ENCODE peak calls at places on chromosomes 13 and 19, in five cellular contexts. W, R, A, P and E are unnamed samples.

GRCh38 chr19:33394006-33394722 is 20.7 kb downstream of the CEBPG start:
- DNase-seq in W (peak), R (no peak), A (no peak), P (no peak), E (peak)

GRCh38 chr13:50387124-50387581 is 371.9 kb downstream of the KCNRG start:
- DNase-seq in W (no peak), R (peak), A (peak), P (no peak), E (no peak)

GRCh38 chr19:38211206-38211605 is 12.8 kb downstream of the DPF1 start:
- DNase-seq in W (no peak), R (no peak), A (peak), P (no peak), E (no peak)

GRCh38 chr13:30235206-30235605 is 72.1 kb downstream of the KATNAL1 start:
- DNase-seq in W (no peak), R (no peak), A (no peak), P (no peak), E (no peak)

GRCh38 chr19:48752511-48753365 is at the start of gene FUT1:
- DNase-seq in W (peak), R (peak), A (peak), P (peak), E (no peak)

GRCh38 chr19:18108897-18109296 is 11.3 kb downstream of the MAST3 start:
- DNase-seq in W (no peak), R (peak), A (no peak), P (no peak), E (no peak)

GRCh38 chr19:46513461-46514236 is 18.0 kb upstream of the PNMA8B start:
- DNase-seq in W (peak), R (peak), A (peak), P (peak), E (peak)

GRCh38 chr19:17405250-17406038 is at the start of gene BST2:
- DNase-seq in W (no peak), R (peak), A (no peak), P (no peak), E (no peak)

GRCh38 chr19:11576186-11576585 is 1.3 kb downstream of the ACP5 start:
- DNase-seq in W (no peak), R (no peak), A (no peak), P (no peak), E (no peak)

GRCh38 chr13:52924241-52925148 is 76.1 kb upstream of the PCDH8 start:
- DNase-seq in W (no peak), R (no peak), A (no peak), P (no peak), E (no peak)

GRCh38 chr19:50311723-50312635 is 17.2 kb downstream of the KCNC3 start:
- DNase-seq in W (peak), R (no peak), A (peak), P (no peak), E (no peak)

GRCh38 chr13:36370108-36370429 is 23.9 kb upstream of the SPART start:
- DNase-seq in W (no peak), R (no peak), A (no peak), P (no peak), E (no peak)

GRCh38 chr13:45889582-45890243 is 38.2 kb upstream of the SIAH3 start:
- DNase-seq in W (no peak), R (no peak), A (no peak), P (no peak), E (no peak)

GRCh38 chr13:42885325-42885724 is 103.9 kb downstream of the FAM216B start:
- DNase-seq in W (no peak), R (no peak), A (no peak), P (no peak), E (no peak)

GRCh38 chr13:28636078-28636477 is 22.9 kb upstream of the POMP start:
- DNase-seq in W (no peak), R (no peak), A (no peak), P (no peak), E (peak)

GRCh38 chr13:113491418-113491883 is 940 bp upstream of the DCUN1D2 start:
- DNase-seq in W (no peak), R (peak), A (peak), P (peak), E (no peak)

GRCh38 chr19:45901432-45901903 is 945 bp downstream of the MYPOP start:
- DNase-seq in W (no peak), R (peak), A (peak), P (no peak), E (no peak)

GRCh38 chr19:13839193-13839937 is 37.6 kb upstream of the NANOS3 start:
- DNase-seq in W (no peak), R (peak), A (peak), P (no peak), E (no peak)

GRCh38 chr19:14138576-14139265 is 2.3 kb upstream of the ASF1B start:
- DNase-seq in W (no peak), R (no peak), A (no peak), P (no peak), E (no peak)

GRCh38 chr19:18057557-18057956 is 29.2 kb downstream of the IL12RB1 start:
- DNase-seq in W (no peak), R (peak), A (no peak), P (no peak), E (no peak)

GRCh38 chr19:6103217-6103644 is 7.1 kb downstream of the RFX2 start:
- DNase-seq in W (no peak), R (no peak), A (no peak), P (no peak), E (peak)

GRCh38 chr19:42471554-42472249 is 29.0 kb upstream of the CXCL17 start:
- DNase-seq in W (no peak), R (peak), A (no peak), P (no peak), E (no peak)

GRCh38 chr13:40120781-40121180 is 465.3 kb downstream of the COG6 start:
- DNase-seq in W (no peak), R (no peak), A (no peak), P (no peak), E (no peak)

GRCh38 chr13:31978021-31978420 is 53.6 kb upstream of the FRY start:
- DNase-seq in W (no peak), R (no peak), A (no peak), P (no peak), E (no peak)

GRCh38 chr19:29509456-29509855 is 16.3 kb upstream of the VSTM2B start:
- DNase-seq in W (no peak), R (no peak), A (no peak), P (no peak), E (no peak)

GRCh38 chr13:37127706-37128241 is 22.3 kb upstream of the CSNK1A1L start:
- DNase-seq in W (no peak), R (no peak), A (no peak), P (no peak), E (peak)

GRCh38 chr19:56927294-56927693 is 86.8 kb upstream of the PEG3 start:
- DNase-seq in W (no peak), R (no peak), A (no peak), P (no peak), E (no peak)

GRCh38 chr13:111866731-111867245 is 200.2 kb upstream of the SOX1 start:
- DNase-seq in W (no peak), R (no peak), A (no peak), P (no peak), E (no peak)

GRCh38 chr13:44561352-44561751 is 14.8 kb downstream of the TSC22D1 start:
- DNase-seq in W (no peak), R (no peak), A (no peak), P (no peak), E (no peak)
- TF ChIP-seq CTCF in W (no peak), R (no peak), A (no peak), P (no peak), E (no peak)

DNA sequence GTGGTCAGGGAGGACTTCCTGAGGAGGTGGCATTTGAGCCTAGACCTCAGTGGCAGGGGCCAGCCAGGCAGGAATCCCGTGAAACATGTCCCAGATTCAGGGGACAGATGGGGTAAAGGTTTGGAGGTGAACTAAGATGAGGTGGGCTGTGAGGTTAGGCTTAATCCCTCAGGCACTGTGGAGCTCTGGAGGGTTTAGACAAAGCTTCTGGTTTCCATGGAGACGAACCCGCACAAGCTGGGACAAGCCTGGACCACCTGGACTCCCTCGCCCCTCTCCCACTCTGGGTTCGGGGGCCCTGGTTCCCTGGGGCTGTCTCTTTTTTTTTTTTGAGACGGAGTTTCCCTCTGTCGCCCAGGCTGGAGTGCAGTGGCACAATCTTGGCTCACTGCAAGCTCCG is 15.7 kb downstream of the TJP3 start:
- DNase-seq in W (no peak), R (no peak), A (no peak), P (no peak), E (no peak)
- TF ChIP-seq CTCF in W (no peak), R (no peak), A (no peak), P (no peak), E (no peak)

GRCh38 chr19:28217064-28217463 is 995.9 kb downstream of the UQCRFS1 start:
- DNase-seq in W (no peak), R (no peak), A (peak), P (no peak), E (no peak)

GRCh38 chr19:28208745-28209144 is 1004.2 kb downstream of the UQCRFS1 start:
- DNase-seq in W (no peak), R (no peak), A (no peak), P (no peak), E (no peak)

GRCh38 chr19:28218728-28219127 is 994.2 kb downstream of the UQCRFS1 start:
- DNase-seq in W (no peak), R (no peak), A (no peak), P (no peak), E (no peak)

DNA sequence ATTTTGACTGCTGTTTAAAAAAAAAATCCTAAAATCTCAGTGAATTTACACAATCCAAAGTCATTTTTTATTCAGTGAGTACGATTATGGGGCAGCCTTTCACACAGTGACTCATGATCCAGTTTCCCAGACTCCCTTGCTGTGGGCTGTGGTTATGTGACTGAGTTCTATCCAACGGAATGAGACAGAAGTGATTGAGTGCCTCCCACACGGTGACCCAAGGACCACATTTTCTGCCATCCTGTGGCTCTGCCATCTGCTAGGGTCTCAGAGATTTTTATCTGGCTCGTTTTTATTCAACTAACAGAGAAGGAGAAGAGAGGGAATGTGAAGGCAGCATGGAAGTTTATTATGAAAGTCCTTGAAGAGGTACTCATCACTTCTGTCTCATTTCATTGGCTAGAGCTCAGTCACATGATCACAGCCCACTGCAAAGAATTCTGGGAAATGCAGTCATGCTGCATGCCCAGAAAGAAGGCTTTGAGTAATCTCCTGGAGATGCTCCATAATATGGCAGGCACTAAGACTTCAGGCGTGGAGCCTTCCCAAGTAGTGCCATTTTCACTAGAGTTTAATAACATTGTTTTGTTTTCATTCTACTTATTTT is 999.4 kb downstream of the UQCRFS1 start:
- DNase-seq in W (no peak), R (no peak), A (no peak), P (no peak), E (no peak)
- TF ChIP-seq CTCF in W (no peak), R (no peak), A (no peak), P (no peak), E (no peak)

DNA sequence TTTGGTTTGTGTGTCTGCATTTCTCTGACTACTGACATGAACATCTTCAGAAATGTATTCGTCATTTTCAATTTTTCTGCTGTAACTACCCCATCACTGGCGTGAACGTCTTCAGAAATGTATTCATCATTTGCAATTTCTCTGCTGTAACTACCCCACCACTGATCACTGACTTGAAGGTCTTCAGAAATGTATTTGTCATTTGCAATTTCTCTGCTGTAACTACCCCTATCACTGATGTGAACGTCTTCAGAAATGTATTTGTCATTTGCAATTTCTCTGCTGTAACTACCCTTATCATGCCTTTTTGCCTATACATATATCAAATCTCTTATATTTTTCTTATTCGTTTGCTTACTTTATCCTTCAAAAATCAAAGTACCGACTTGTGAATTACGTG is 274.0 kb downstream of the EFNB2 start:
- DNase-seq in W (no peak), R (no peak), A (no peak), P (no peak), E (no peak)
- TF ChIP-seq CTCF in W (no peak), R (no peak), A (no peak), P (no peak), E (no peak)

DNA sequence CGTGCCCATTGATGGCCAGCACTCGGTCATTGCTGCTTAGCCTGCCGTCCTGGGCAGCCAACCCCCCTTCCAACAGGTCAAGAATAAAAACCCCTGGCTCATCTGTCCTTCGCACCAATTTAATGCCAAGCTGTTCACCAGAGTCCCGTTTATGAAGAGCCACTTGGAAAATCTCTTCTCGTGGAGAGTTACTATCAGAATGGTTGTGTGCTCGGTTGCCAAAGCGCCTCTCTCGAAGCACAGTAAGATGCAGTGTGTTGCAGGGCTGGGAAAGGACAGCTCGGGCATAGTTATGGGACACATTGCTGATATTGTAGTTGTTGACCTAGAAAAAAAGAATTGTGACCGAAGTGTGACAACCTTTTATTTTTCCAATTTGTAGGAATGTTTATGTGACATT is 57.9 kb downstream of the LNX2 start:
- DNase-seq in W (no peak), R (no peak), A (no peak), P (no peak), E (no peak)
- TF ChIP-seq CTCF in W (no peak), R (no peak), A (no peak), P (no peak), E (no peak)

GRCh38 chr13:81048026-81048461 is 707.1 kb upstream of the SPRY2 start:
- DNase-seq in W (no peak), R (no peak), A (no peak), P (no peak), E (no peak)

GRCh38 chr13:81051873-81052272 is 710.9 kb upstream of the SPRY2 start:
- DNase-seq in W (no peak), R (no peak), A (no peak), P (no peak), E (no peak)
- TF ChIP-seq CTCF in W (no peak), R (no peak), A (no peak), P (no peak), E (no peak)

DNA sequence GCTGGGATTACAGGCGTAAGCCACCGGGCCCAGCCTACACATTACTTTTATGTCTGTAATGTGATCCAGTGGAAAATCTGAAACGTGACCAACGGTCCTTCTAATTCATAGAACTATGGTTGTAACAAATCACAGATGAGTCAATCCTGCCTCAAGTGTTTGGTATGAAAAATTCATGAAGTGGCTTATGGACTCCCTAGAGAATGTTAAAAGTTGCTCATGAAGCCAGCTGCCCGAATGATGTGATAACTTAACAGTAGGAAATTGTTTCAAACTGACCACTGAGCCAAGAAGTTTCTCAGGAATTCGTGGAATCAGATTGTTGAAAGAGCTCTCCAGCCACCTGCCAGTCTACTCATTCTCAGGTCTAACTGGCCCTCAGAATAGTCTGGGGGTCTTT is 59.4 kb upstream of the FARP1 start:
- DNase-seq in W (no peak), R (no peak), A (no peak), P (no peak), E (peak)
- TF ChIP-seq CTCF in W (no peak), R (no peak), A (no peak), P (no peak), E (peak)

GRCh38 chr19:1762243-1763140 is 9.2 kb downstream of the ONECUT3 start:
- DNase-seq in W (no peak), R (no peak), A (no peak), P (no peak), E (no peak)

GRCh38 chr19:1758959-1759903 is 5.9 kb downstream of the ONECUT3 start:
- DNase-seq in W (no peak), R (no peak), A (no peak), P (no peak), E (no peak)

GRCh38 chr19:1760020-1760419 is 6.7 kb downstream of the ONECUT3 start:
- DNase-seq in W (no peak), R (no peak), A (no peak), P (no peak), E (no peak)

GRCh38 chr19:1763648-1764292 is 10.5 kb downstream of the ONECUT3 start:
- DNase-seq in W (no peak), R (no peak), A (no peak), P (no peak), E (no peak)

GRCh38 chr19:1761528-1762242 is 8.4 kb downstream of the ONECUT3 start:
- DNase-seq in W (no peak), R (no peak), A (no peak), P (no peak), E (no peak)
- TF ChIP-seq CTCF in W (no peak), R (no peak), A (no peak), P (no peak), E (no peak)